ENCODE peak calls at places on chromosome 7, in eight cellular contexts. One of them, this sample, is unnamed.

GRCh38 chr7:83849135-83849534 is 200.2 kb upstream of the SEMA3E start:
- DNase-seq in heart left ventricle: no peak
- DNase-seq in adrenal gland: no peak
- DNase-seq in neural progenitor cell: no peak
- DNase-seq in endodermal cell: no peak
- DNase-seq in HL-60: no peak
- DNase-seq in CD4-positive, alpha-beta T cell: no peak
- DNase-seq in SK-N-SH: no peak
- DNase-seq in this sample: no peak

GRCh38 chr7:156607332-156608175 is 33.0 kb upstream of the RNF32 start:
- DNase-seq in heart left ventricle: no peak
- DNase-seq in adrenal gland: no peak
- DNase-seq in neural progenitor cell: no peak
- DNase-seq in endodermal cell: no peak
- DNase-seq in HL-60: no peak
- DNase-seq in CD4-positive, alpha-beta T cell: no peak
- DNase-seq in SK-N-SH: peak; percentile 77
- DNase-seq in this sample: no peak

GRCh38 chr7:133815677-133816210 is 311.4 kb upstream of the LRGUK start:
- DNase-seq in heart left ventricle: no peak
- DNase-seq in adrenal gland: no peak
- DNase-seq in neural progenitor cell: no peak
- DNase-seq in endodermal cell: no peak
- DNase-seq in HL-60: no peak
- DNase-seq in CD4-positive, alpha-beta T cell: no peak
- DNase-seq in SK-N-SH: no peak
- DNase-seq in this sample: no peak

GRCh38 chr7:101877882-101878591 is 60.6 kb downstream of the CUX1 start:
- DNase-seq in heart left ventricle: no peak
- DNase-seq in adrenal gland: no peak
- DNase-seq in neural progenitor cell: no peak
- DNase-seq in endodermal cell: no peak
- DNase-seq in HL-60: no peak
- DNase-seq in CD4-positive, alpha-beta T cell: no peak
- DNase-seq in SK-N-SH: no peak
- DNase-seq in this sample: peak; percentile 45

GRCh38 chr7:156505876-156506275 is 134.7 kb upstream of the RNF32 start:
- DNase-seq in heart left ventricle: no peak
- DNase-seq in adrenal gland: no peak
- DNase-seq in neural progenitor cell: no peak
- DNase-seq in endodermal cell: no peak
- DNase-seq in HL-60: no peak
- DNase-seq in CD4-positive, alpha-beta T cell: no peak
- DNase-seq in SK-N-SH: no peak
- DNase-seq in this sample: no peak

GRCh38 chr7:140640060-140640611 is 477 bp downstream of the DENND2A start:
- DNase-seq in heart left ventricle: peak; percentile 69
- DNase-seq in adrenal gland: no peak
- DNase-seq in neural progenitor cell: peak; percentile 76
- DNase-seq in endodermal cell: peak; percentile 78
- DNase-seq in HL-60: no peak
- DNase-seq in CD4-positive, alpha-beta T cell: no peak
- DNase-seq in SK-N-SH: peak; percentile 91
- DNase-seq in this sample: peak; percentile 74

GRCh38 chr7:90119178-90119971 is 34.9 kb upstream of the STEAP1 start:
- DNase-seq in heart left ventricle: peak; percentile 75
- DNase-seq in adrenal gland: peak; percentile 84
- DNase-seq in neural progenitor cell: peak; percentile 48
- DNase-seq in endodermal cell: peak; percentile 61
- DNase-seq in HL-60: no peak
- DNase-seq in CD4-positive, alpha-beta T cell: peak; percentile 1
- DNase-seq in SK-N-SH: peak; percentile 73
- DNase-seq in this sample: peak; percentile 55

GRCh38 chr7:1531979-1532455 is 1.5 kb downstream of the MAFK start:
- DNase-seq in heart left ventricle: no peak
- DNase-seq in adrenal gland: no peak
- DNase-seq in neural progenitor cell: no peak
- DNase-seq in endodermal cell: no peak
- DNase-seq in HL-60: no peak
- DNase-seq in CD4-positive, alpha-beta T cell: no peak
- DNase-seq in SK-N-SH: no peak
- DNase-seq in this sample: no peak

GRCh38 chr7:11613292-11613930 is 218.6 kb downstream of the THSD7A start:
- DNase-seq in heart left ventricle: no peak
- DNase-seq in adrenal gland: no peak
- DNase-seq in neural progenitor cell: peak; percentile 19
- DNase-seq in endodermal cell: peak; percentile 63
- DNase-seq in HL-60: no peak
- DNase-seq in CD4-positive, alpha-beta T cell: no peak
- DNase-seq in SK-N-SH: no peak
- DNase-seq in this sample: peak; percentile 42

GRCh38 chr7:1060315-1061080 is 16.2 kb downstream of the GPR146 start:
- DNase-seq in heart left ventricle: peak; percentile 59
- DNase-seq in adrenal gland: no peak
- DNase-seq in neural progenitor cell: peak; percentile 46
- DNase-seq in endodermal cell: peak; percentile 75
- DNase-seq in HL-60: no peak
- DNase-seq in CD4-positive, alpha-beta T cell: no peak
- DNase-seq in SK-N-SH: no peak
- DNase-seq in this sample: peak; percentile 58

GRCh38 chr7:124155400-124156022 is 122.6 kb upstream of the TMEM229A start:
- DNase-seq in heart left ventricle: no peak
- DNase-seq in adrenal gland: no peak
- DNase-seq in neural progenitor cell: peak; percentile 36
- DNase-seq in endodermal cell: no peak
- DNase-seq in HL-60: no peak
- DNase-seq in CD4-positive, alpha-beta T cell: no peak
- DNase-seq in SK-N-SH: peak; percentile 23
- DNase-seq in this sample: peak; percentile 58

GRCh38 chr7:42502022-42502421 is 265.0 kb upstream of the GLI3 start:
- DNase-seq in heart left ventricle: no peak
- DNase-seq in adrenal gland: peak; percentile 36
- DNase-seq in neural progenitor cell: no peak
- DNase-seq in endodermal cell: no peak
- DNase-seq in HL-60: no peak
- DNase-seq in CD4-positive, alpha-beta T cell: no peak
- DNase-seq in SK-N-SH: no peak
- DNase-seq in this sample: no peak

GRCh38 chr7:101122933-101123702 is 3.8 kb upstream of the SERPINE1 start:
- DNase-seq in heart left ventricle: no peak
- DNase-seq in adrenal gland: no peak
- DNase-seq in neural progenitor cell: no peak
- DNase-seq in endodermal cell: no peak
- DNase-seq in HL-60: no peak
- DNase-seq in CD4-positive, alpha-beta T cell: no peak
- DNase-seq in SK-N-SH: no peak
- DNase-seq in this sample: no peak

GRCh38 chr7:6621195-6622128 is 6.1 kb downstream of the ZNF853 start:
- DNase-seq in heart left ventricle: no peak
- DNase-seq in adrenal gland: no peak
- DNase-seq in neural progenitor cell: no peak
- DNase-seq in endodermal cell: no peak
- DNase-seq in HL-60: no peak
- DNase-seq in CD4-positive, alpha-beta T cell: no peak
- DNase-seq in SK-N-SH: no peak
- DNase-seq in this sample: no peak

GRCh38 chr7:157021071-157021891 is 10.8 kb upstream of the MNX1 start:
- DNase-seq in heart left ventricle: no peak
- DNase-seq in adrenal gland: no peak
- DNase-seq in neural progenitor cell: peak; percentile 74
- DNase-seq in endodermal cell: peak; percentile 67
- DNase-seq in HL-60: no peak
- DNase-seq in CD4-positive, alpha-beta T cell: no peak
- DNase-seq in SK-N-SH: peak; percentile 57
- DNase-seq in this sample: peak; percentile 60

GRCh38 chr7:20744913-20745587 is 41.6 kb downstream of the SP8 start:
- DNase-seq in heart left ventricle: no peak
- DNase-seq in adrenal gland: no peak
- DNase-seq in neural progenitor cell: no peak
- DNase-seq in endodermal cell: no peak
- DNase-seq in HL-60: no peak
- DNase-seq in CD4-positive, alpha-beta T cell: no peak
- DNase-seq in SK-N-SH: no peak
- DNase-seq in this sample: peak; percentile 10

GRCh38 chr7:20742913-20743312 is 43.8 kb downstream of the SP8 start:
- DNase-seq in heart left ventricle: no peak
- DNase-seq in adrenal gland: no peak
- DNase-seq in neural progenitor cell: no peak
- DNase-seq in endodermal cell: no peak
- DNase-seq in HL-60: no peak
- DNase-seq in CD4-positive, alpha-beta T cell: no peak
- DNase-seq in SK-N-SH: no peak
- DNase-seq in this sample: no peak

GRCh38 chr7:20737840-20738448 is 48.7 kb downstream of the SP8 start:
- DNase-seq in heart left ventricle: no peak
- DNase-seq in adrenal gland: no peak
- DNase-seq in neural progenitor cell: no peak
- DNase-seq in endodermal cell: no peak
- DNase-seq in HL-60: no peak
- DNase-seq in CD4-positive, alpha-beta T cell: no peak
- DNase-seq in SK-N-SH: no peak
- DNase-seq in this sample: no peak

GRCh38 chr7:20738517-20739481 is 47.9 kb downstream of the SP8 start:
- DNase-seq in heart left ventricle: no peak
- DNase-seq in adrenal gland: no peak
- DNase-seq in neural progenitor cell: no peak
- DNase-seq in endodermal cell: no peak
- DNase-seq in HL-60: no peak
- DNase-seq in CD4-positive, alpha-beta T cell: no peak
- DNase-seq in SK-N-SH: no peak
- DNase-seq in this sample: no peak

DNA sequence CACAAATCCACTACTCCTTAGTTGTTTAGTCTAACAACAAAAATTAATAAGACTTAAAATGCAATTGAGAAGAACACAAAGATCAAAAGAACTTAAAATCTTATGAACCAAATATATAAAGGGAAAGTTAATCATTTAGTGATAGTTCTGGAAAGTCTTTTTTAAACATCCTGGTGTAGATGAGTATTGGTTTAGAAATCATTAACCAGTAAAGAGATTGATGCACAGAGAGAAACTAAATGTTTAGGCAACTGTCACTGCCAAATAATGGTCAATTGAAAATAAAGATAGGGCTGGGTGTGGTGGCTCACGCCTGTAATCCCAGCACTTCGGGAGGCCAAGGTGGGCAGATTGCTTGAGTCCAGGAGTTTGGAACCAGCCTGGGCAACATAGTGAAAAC is 44.9 kb downstream of the SP8 start:
- DNase-seq in heart left ventricle: no peak
- DNase-seq in adrenal gland: no peak
- DNase-seq in neural progenitor cell: no peak
- DNase-seq in endodermal cell: no peak
- DNase-seq in HL-60: no peak
- DNase-seq in CD4-positive, alpha-beta T cell: no peak
- DNase-seq in SK-N-SH: no peak
- DNase-seq in this sample: no peak
- TF ChIP-seq CTCF in heart left ventricle: no peak
- TF ChIP-seq CTCF in adrenal gland: no peak
- TF ChIP-seq CTCF in neural progenitor cell: no peak
- TF ChIP-seq CTCF in endodermal cell: no peak
- TF ChIP-seq CTCF in HL-60: no peak
- TF ChIP-seq CTCF in CD4-positive, alpha-beta T cell: no peak
- TF ChIP-seq CTCF in SK-N-SH: no peak
- TF ChIP-seq CTCF in this sample: no peak

GRCh38 chr7:26182706-26183105 is 17.8 kb downstream of the HNRNPA2B1 start:
- DNase-seq in heart left ventricle: no peak
- DNase-seq in adrenal gland: no peak
- DNase-seq in neural progenitor cell: no peak
- DNase-seq in endodermal cell: no peak
- DNase-seq in HL-60: no peak
- DNase-seq in CD4-positive, alpha-beta T cell: no peak
- DNase-seq in SK-N-SH: no peak
- DNase-seq in this sample: no peak
- H3K27ac ChIP-seq in heart left ventricle: no peak overlapping the region
- H3K27ac ChIP-seq in adrenal gland: no peak overlapping the region
- H3K27ac ChIP-seq in neural progenitor cell: no peak overlapping the region
- H3K27ac ChIP-seq in endodermal cell: no peak overlapping the region
- H3K27ac ChIP-seq in HL-60: no peak overlapping the region
- H3K27ac ChIP-seq in CD4-positive, alpha-beta T cell: no peak overlapping the region
- H3K27ac ChIP-seq in SK-N-SH: no peak overlapping the region
- H3K27ac ChIP-seq in this sample: peak overlapping the region; percentile 68

GRCh38 chr7:4815609-4816418 is 40.4 kb downstream of the AP5Z1 start:
- DNase-seq in heart left ventricle: no peak
- DNase-seq in adrenal gland: no peak
- DNase-seq in neural progenitor cell: no peak
- DNase-seq in endodermal cell: no peak
- DNase-seq in HL-60: no peak
- DNase-seq in CD4-positive, alpha-beta T cell: no peak
- DNase-seq in SK-N-SH: peak; percentile 39
- DNase-seq in this sample: no peak
- TF ChIP-seq CTCF in heart left ventricle: no peak
- TF ChIP-seq CTCF in adrenal gland: no peak
- TF ChIP-seq CTCF in neural progenitor cell: no peak
- TF ChIP-seq CTCF in endodermal cell: peak; percentile 44
- TF ChIP-seq CTCF in HL-60: no peak
- TF ChIP-seq CTCF in CD4-positive, alpha-beta T cell: no peak
- TF ChIP-seq CTCF in SK-N-SH: no peak
- TF ChIP-seq CTCF in this sample: peak; percentile 56

GRCh38 chr7:32200593-32200992 is 130.4 kb upstream of the PDE1C start:
- DNase-seq in heart left ventricle: no peak
- DNase-seq in adrenal gland: no peak
- DNase-seq in neural progenitor cell: no peak
- DNase-seq in endodermal cell: no peak
- DNase-seq in HL-60: no peak
- DNase-seq in CD4-positive, alpha-beta T cell: no peak
- DNase-seq in SK-N-SH: no peak
- DNase-seq in this sample: no peak

GRCh38 chr7:32206987-32207386 is 136.8 kb upstream of the PDE1C start:
- DNase-seq in heart left ventricle: peak; percentile 49
- DNase-seq in adrenal gland: no peak
- DNase-seq in neural progenitor cell: peak; percentile 69
- DNase-seq in endodermal cell: peak; percentile 86
- DNase-seq in HL-60: no peak
- DNase-seq in CD4-positive, alpha-beta T cell: no peak
- DNase-seq in SK-N-SH: peak; percentile 52
- DNase-seq in this sample: peak; percentile 68

GRCh38 chr7:32206488-32206887 is 136.3 kb upstream of the PDE1C start:
- DNase-seq in heart left ventricle: no peak
- DNase-seq in adrenal gland: no peak
- DNase-seq in neural progenitor cell: no peak
- DNase-seq in endodermal cell: no peak
- DNase-seq in HL-60: no peak
- DNase-seq in CD4-positive, alpha-beta T cell: no peak
- DNase-seq in SK-N-SH: no peak
- DNase-seq in this sample: no peak

DNA sequence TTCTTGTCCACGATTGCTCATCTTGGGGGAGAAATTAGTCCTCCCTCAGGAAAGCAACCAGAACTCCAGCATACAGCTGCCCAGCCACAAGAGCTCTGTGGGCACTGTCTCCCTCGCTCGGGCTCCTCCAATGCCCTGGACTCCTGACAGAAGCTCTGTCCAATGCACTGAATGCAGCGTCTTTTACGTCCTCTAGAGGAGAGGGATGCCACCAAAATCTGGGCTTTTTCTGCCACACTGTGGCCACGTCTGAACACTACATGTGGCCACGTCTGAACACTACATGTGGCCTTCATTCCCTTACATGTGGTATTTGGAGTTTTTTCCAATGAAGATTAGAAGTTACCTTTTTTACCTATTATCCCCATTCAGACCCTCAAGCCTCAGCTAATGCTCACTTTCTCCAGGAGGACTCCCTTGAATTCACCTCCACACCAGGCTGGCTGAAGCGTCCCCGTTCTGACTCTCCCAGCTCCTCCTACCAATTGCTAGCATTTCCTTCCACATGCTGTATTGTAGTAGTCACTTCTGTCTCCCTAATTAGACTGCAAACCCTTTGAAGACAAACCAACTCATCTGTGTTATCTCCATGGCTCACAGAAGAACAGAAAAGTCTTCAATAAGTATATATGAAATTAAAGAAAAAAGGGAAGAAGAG is 134.3 kb upstream of the PDE1C start:
- DNase-seq in heart left ventricle: peak; percentile 79
- DNase-seq in adrenal gland: peak; percentile 62
- DNase-seq in neural progenitor cell: peak; percentile 89
- DNase-seq in endodermal cell: peak; percentile 87
- DNase-seq in HL-60: peak; percentile 65
- DNase-seq in CD4-positive, alpha-beta T cell: no peak
- DNase-seq in SK-N-SH: peak; percentile 43
- DNase-seq in this sample: peak; percentile 86
- H3K27ac ChIP-seq in heart left ventricle: peak overlapping the region; percentile 5
- H3K27ac ChIP-seq in adrenal gland: no peak overlapping the region
- H3K27ac ChIP-seq in neural progenitor cell: no peak overlapping the region
- H3K27ac ChIP-seq in endodermal cell: no peak overlapping the region
- H3K27ac ChIP-seq in HL-60: no peak overlapping the region
- H3K27ac ChIP-seq in CD4-positive, alpha-beta T cell: no peak overlapping the region
- H3K27ac ChIP-seq in SK-N-SH: no peak overlapping the region
- H3K27ac ChIP-seq in this sample: no peak overlapping the region